ENCODE peak calls at places on chromosomes 4 and X, in eight cellular contexts. I, S, F, M, R, E, Q and T are unnamed samples.
A peak's percentile ranks its signal among the peaks of the same experiment; 100 is the strongest.

GRCh38 chr4:13522282-13523104 is 21.8 kb downstream of the NKX3-2 start:
- DNase-seq in I (no peak), S (no peak), F (no peak), M (no peak), R (no peak), E (no peak), Q (no peak), T (no peak)

GRCh38 chr4:111213520-111213919 is 590.6 kb upstream of the PITX2 start:
- DNase-seq in I (no peak), S (no peak), F (no peak), M (no peak), R (no peak), E (no peak), Q (no peak), T (no peak)

GRCh38 chrX:150201841-150202240 is 161.3 kb upstream of the MAMLD1 start:
- DNase-seq in I (no peak), S (no peak), F (no peak), M (no peak), R (no peak), E (no peak), Q (no peak), T (no peak)

GRCh38 chr4:131430302-131430701 is 1718.8 kb upstream of the PCDH10 start:
- DNase-seq in I (no peak), S (no peak), F (no peak), M (no peak), R (no peak), E (no peak), Q (no peak), T (no peak)

GRCh38 chrX:134622813-134623185 is 35.5 kb downstream of the PLAC1 start:
- DNase-seq in I (no peak), S (no peak), F (no peak), M (no peak), R (no peak), E (no peak), Q (no peak), T (no peak)

GRCh38 chrX:30275498-30275897 is 28.6 kb downstream of the MAGEB1 start:
- DNase-seq in I (no peak), S (no peak), F (no peak), M (no peak), R (no peak), E (no peak), Q (no peak), T (no peak)

GRCh38 chr4:71201817-71202576 is 136.8 kb upstream of the SLC4A4 start:
- DNase-seq in I (no peak), S (no peak), F (no peak), M (no peak), R (no peak), E (no peak), Q (no peak), T (no peak)

GRCh38 chr4:133856736-133857355 is 344.7 kb downstream of the PABPC4L start:
- DNase-seq in I (no peak), S (no peak), F (no peak), M (no peak), R (no peak), E (no peak), Q (no peak), T (no peak)

GRCh38 chr4:176753049-176753448 is 39.7 kb downstream of the VEGFC start:
- DNase-seq in I (no peak), S (no peak), F (no peak), M (no peak), R (no peak), E (no peak), Q (no peak), T (no peak)

GRCh38 chr4:170139764-170140163 is 50.0 kb upstream of the AADAT start:
- DNase-seq in I (no peak), S (no peak), F (no peak), M (no peak), R (no peak), E (no peak), Q (no peak), T (no peak)

GRCh38 chrX:153502131-153502530 is 7.4 kb downstream of the BGN start:
- DNase-seq in I (no peak), S (no peak), F (no peak), M (no peak), R (no peak), E (no peak), Q (no peak), T (no peak)

GRCh38 chrX:10722804-10723364 is 102.5 kb upstream of the MID1 start:
- DNase-seq in I (peak; percentile 59), S (no peak), F (peak; percentile 51), M (no peak), R (no peak), E (peak; percentile 36), Q (peak; percentile 83), T (no peak)

GRCh38 chr4:31998807-31999206 is 1278.6 kb downstream of the PCDH7 start:
- DNase-seq in I (no peak), S (no peak), F (no peak), M (no peak), R (no peak), E (no peak), Q (no peak), T (no peak)

GRCh38 chrX:71911023-71911730 is 532 bp downstream of the NHSL2 start:
- DNase-seq in I (peak; percentile 9), S (no peak), F (no peak), M (peak; percentile 21), R (peak; percentile 54), E (no peak), Q (peak; percentile 67), T (no peak)

GRCh38 chr4:76712564-76712963 is 185.4 kb downstream of the SOWAHB start:
- DNase-seq in I (no peak), S (no peak), F (no peak), M (no peak), R (no peak), E (no peak), Q (no peak), T (no peak)

GRCh38 chr4:26862381-26862915 is 1.8 kb downstream of the STIM2 start:
- DNase-seq in I (no peak), S (no peak), F (no peak), M (no peak), R (no peak), E (no peak), Q (no peak), T (no peak)

GRCh38 chr4:138953962-138954371 is 61.6 kb upstream of the NOCT start:
- DNase-seq in I (no peak), S (no peak), F (no peak), M (no peak), R (no peak), E (no peak), Q (no peak), T (no peak)

GRCh38 chr4:88728146-88728545 is 30.5 kb upstream of the NAP1L5 start:
- DNase-seq in I (no peak), S (no peak), F (no peak), M (peak; percentile 24), R (no peak), E (no peak), Q (no peak), T (no peak)

GRCh38 chr4:10753326-10753725 is 68.8 kb upstream of the CLNK start:
- DNase-seq in I (no peak), S (no peak), F (no peak), M (no peak), R (no peak), E (no peak), Q (no peak), T (no peak)

GRCh38 chrX:45191383-45191782 is 9.3 kb downstream of the DIPK2B start:
- DNase-seq in I (no peak), S (no peak), F (no peak), M (no peak), R (no peak), E (no peak), Q (no peak), T (no peak)

GRCh38 chrX:76555816-76556215 is 128.3 kb downstream of the MAGEE1 start:
- DNase-seq in I (no peak), S (no peak), F (no peak), M (no peak), R (no peak), E (no peak), Q (no peak), T (no peak)

GRCh38 chrX:56788717-56789122 is 59.7 kb downstream of the NBDY start:
- DNase-seq in I (peak; percentile 56), S (no peak), F (no peak), M (peak; percentile 79), R (peak; percentile 83), E (no peak), Q (peak; percentile 71), T (no peak)

GRCh38 chr4:186948361-186949291 is 225.0 kb upstream of the FAT1 start:
- DNase-seq in I (no peak), S (no peak), F (no peak), M (no peak), R (no peak), E (no peak), Q (no peak), T (no peak)

GRCh38 chr4:168637872-168638756 is 141.3 kb downstream of the PALLD start:
- DNase-seq in I (no peak), S (no peak), F (no peak), M (no peak), R (no peak), E (no peak), Q (no peak), T (no peak)
- H3K4me1 ChIP-seq in I (peaks cover 1% of the 10 kb centered on the region), S (peaks cover 4% of the 10 kb centered on the region), F (peaks cover 10% of the 10 kb centered on the region), M (peaks cover 77% of the 10 kb centered on the region), R (no peaks in the 10 kb centered on the region), E (peaks cover 14% of the 10 kb centered on the region), Q (no peaks in the 10 kb centered on the region), T (peaks cover 39% of the 10 kb centered on the region)

DNA sequence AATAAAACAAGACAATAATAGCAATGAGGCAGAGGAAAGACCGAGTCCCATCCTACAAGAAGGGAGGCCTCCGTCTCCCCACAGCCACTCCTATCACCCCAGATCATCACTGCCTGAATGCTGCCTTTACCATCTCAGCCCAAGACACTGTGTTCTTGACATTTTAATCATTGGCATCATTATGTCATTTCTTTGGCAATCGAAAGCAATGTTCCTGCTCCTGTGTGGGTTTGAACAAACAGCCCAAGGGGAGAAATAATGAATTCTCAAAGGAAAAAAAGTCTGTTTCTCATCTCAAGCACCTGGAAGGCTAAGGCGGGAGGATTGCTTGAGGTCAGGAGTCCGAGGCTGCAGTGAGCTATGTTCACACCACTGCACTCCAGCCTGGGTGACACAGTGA is 73.0 kb upstream of the ACSL1 start:
- DNase-seq in I (no peak), S (no peak), F (no peak), M (no peak), R (no peak), E (no peak), Q (no peak), T (no peak)
- H3K4me1 ChIP-seq in I (no peaks in the 10 kb centered on the region), S (peaks cover 4% of the 10 kb centered on the region), F (no peaks in the 10 kb centered on the region), M (peaks cover 5% of the 10 kb centered on the region), R (no peaks in the 10 kb centered on the region), E (no peaks in the 10 kb centered on the region), Q (no peaks in the 10 kb centered on the region), T (no peaks in the 10 kb centered on the region)

GRCh38 chr4:78567502-78568075 is 16.0 kb downstream of the ANXA3 start:
- DNase-seq in I (no peak), S (no peak), F (no peak), M (no peak), R (no peak), E (no peak), Q (no peak), T (no peak)
- H3K4me1 ChIP-seq in I (peaks cover 20% of the 10 kb centered on the region), S (no peaks in the 10 kb centered on the region), F (peaks cover 2% of the 10 kb centered on the region), M (no peaks in the 10 kb centered on the region), R (no peaks in the 10 kb centered on the region), E (peaks cover 32% of the 10 kb centered on the region), Q (no peaks in the 10 kb centered on the region), T (peaks cover 71% of the 10 kb centered on the region)

DNA sequence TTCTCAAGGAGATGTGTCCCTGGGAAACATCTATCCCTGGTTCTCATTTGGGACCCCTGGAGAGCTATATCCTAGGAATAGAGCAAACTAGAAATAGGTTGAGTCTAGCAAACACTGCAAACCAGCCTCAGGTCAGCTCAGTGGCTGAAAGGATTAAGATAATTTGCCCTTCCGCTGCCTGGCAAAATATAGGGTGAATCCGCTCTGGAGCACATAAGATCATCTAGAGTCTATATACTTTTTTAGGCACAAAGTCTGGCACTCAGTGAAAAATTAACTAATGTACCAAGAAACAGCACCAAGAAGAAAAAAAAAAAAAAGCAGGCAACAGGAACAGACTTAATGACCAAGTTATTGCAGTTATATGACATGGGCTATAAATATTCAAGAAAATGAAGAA is 7.3 kb upstream of the GUCY2F start:
- DNase-seq in I (no peak), S (no peak), F (no peak), M (no peak), R (no peak), E (no peak), Q (no peak), T (no peak)
- H3K4me1 ChIP-seq in I (no peaks in the 10 kb centered on the region), S (no peaks in the 10 kb centered on the region), F (no peaks in the 10 kb centered on the region), M (no peaks in the 10 kb centered on the region), R (no peaks in the 10 kb centered on the region), E (no peaks in the 10 kb centered on the region), Q (no peaks in the 10 kb centered on the region), T (no peaks in the 10 kb centered on the region)